ENCODE peak calls at places on chromosomes 1 and 21, in ten cellular contexts. H, K, G, M, Q, N, E, Z, D and Y are unnamed samples.

GRCh38 chr1:248828845-248829244 is 3.1 kb upstream of the SH3BP5L start:
- DNase-seq in H (no peak), K (no peak), G (no peak), M (no peak), Q (peak), N (no peak), E (no peak), Z (peak), D (no peak), Y (no peak)

GRCh38 chr21:21196848-21197247 is 198.6 kb downstream of the NCAM2 start:
- DNase-seq in H (no peak), K (no peak), G (no peak), M (no peak), Q (no peak), N (no peak), E (no peak), Z (no peak), D (no peak), Y (no peak)

GRCh38 chr1:113879459-113880038 is 7.8 kb downstream of the BCL2L15 start:
- DNase-seq in H (no peak), K (no peak), G (no peak), M (no peak), Q (no peak), N (no peak), E (no peak), Z (no peak), D (no peak), Y (no peak)

GRCh38 chr1:212430416-212430815 is 2.3 kb upstream of the NENF start:
- DNase-seq in H (no peak), K (no peak), G (no peak), M (no peak), Q (no peak), N (no peak), E (no peak), Z (no peak), D (no peak), Y (no peak)

GRCh38 chr1:89603651-89604413 is 29.1 kb upstream of the LRRC8C start:
- DNase-seq in H (no peak), K (no peak), G (no peak), M (no peak), Q (no peak), N (no peak), E (no peak), Z (no peak), D (no peak), Y (no peak)

GRCh38 chr1:80594013-80594412 is 1206.7 kb upstream of the ADGRL2 start:
- DNase-seq in H (no peak), K (no peak), G (no peak), M (no peak), Q (no peak), N (no peak), E (no peak), Z (no peak), D (no peak), Y (no peak)

GRCh38 chr1:27993241-27993640 is 33.5 kb downstream of the XKR8 start:
- DNase-seq in H (no peak), K (no peak), G (no peak), M (no peak), Q (no peak), N (no peak), E (no peak), Z (no peak), D (no peak), Y (no peak)

GRCh38 chr1:34590211-34590623 is 164.6 kb upstream of the GJB5 start:
- DNase-seq in H (peak), K (no peak), G (no peak), M (no peak), Q (no peak), N (no peak), E (no peak), Z (peak), D (no peak), Y (no peak)

GRCh38 chr1:235307158-235308124 is 20.5 kb downstream of the ARID4B start:
- DNase-seq in H (no peak), K (no peak), G (no peak), M (no peak), Q (no peak), N (no peak), E (no peak), Z (peak), D (no peak), Y (no peak)

GRCh38 chr1:78491311-78492071 is 717 bp downstream of the PTGFR start:
- DNase-seq in H (peak), K (peak), G (peak), M (no peak), Q (no peak), N (no peak), E (no peak), Z (peak), D (no peak), Y (peak)

GRCh38 chr21:37861561-37861960 is 54.7 kb downstream of the KCNJ6 start:
- DNase-seq in H (no peak), K (no peak), G (no peak), M (no peak), Q (peak), N (no peak), E (no peak), Z (no peak), D (no peak), Y (no peak)

GRCh38 chr1:156599811-156600210 is 1.5 kb downstream of the GPATCH4 start:
- DNase-seq in H (no peak), K (no peak), G (no peak), M (no peak), Q (peak), N (no peak), E (no peak), Z (no peak), D (no peak), Y (no peak)

GRCh38 chr1:56644064-56644940 is 812 bp upstream of the PRKAA2 start:
- DNase-seq in H (peak), K (no peak), G (no peak), M (no peak), Q (no peak), N (no peak), E (no peak), Z (no peak), D (peak), Y (no peak)

GRCh38 chr1:180793451-180793850 is 119.2 kb upstream of the KIAA1614 start:
- DNase-seq in H (no peak), K (no peak), G (no peak), M (no peak), Q (no peak), N (no peak), E (no peak), Z (no peak), D (no peak), Y (no peak)

GRCh38 chr1:155920717-155921116 is 9.6 kb upstream of the RIT1 start:
- DNase-seq in H (no peak), K (no peak), G (no peak), M (no peak), Q (no peak), N (no peak), E (no peak), Z (no peak), D (no peak), Y (no peak)

GRCh38 chr1:15179485-15179883 is 25.9 kb downstream of the TMEM51 start:
- DNase-seq in H (no peak), K (no peak), G (no peak), M (no peak), Q (no peak), N (no peak), E (no peak), Z (peak), D (no peak), Y (no peak)

GRCh38 chr1:32806910-32807523 is 10.1 kb downstream of the YARS1 start:
- DNase-seq in H (no peak), K (no peak), G (no peak), M (no peak), Q (no peak), N (no peak), E (no peak), Z (peak), D (no peak), Y (no peak)

GRCh38 chr1:24920155-24920925 is 9.7 kb downstream of the RUNX3 start:
- DNase-seq in H (no peak), K (no peak), G (no peak), M (no peak), Q (no peak), N (no peak), E (no peak), Z (no peak), D (no peak), Y (peak)

GRCh38 chr1:190172636-190173410 is 304.8 kb downstream of the BRINP3 start:
- DNase-seq in H (no peak), K (no peak), G (no peak), M (no peak), Q (no peak), N (no peak), E (no peak), Z (no peak), D (no peak), Y (no peak)

GRCh38 chr1:172356620-172357019 is 63.9 kb upstream of the C1orf105 start:
- DNase-seq in H (no peak), K (no peak), G (no peak), M (no peak), Q (no peak), N (no peak), E (no peak), Z (peak), D (peak), Y (no peak)

GRCh38 chr1:224168859-224169380 is 14.1 kb upstream of the DEGS1 start:
- DNase-seq in H (peak), K (no peak), G (no peak), M (no peak), Q (no peak), N (no peak), E (peak), Z (peak), D (no peak), Y (peak)

GRCh38 chr1:69911301-69911801 is 294.0 kb downstream of the LRRC40 start:
- DNase-seq in H (peak), K (no peak), G (no peak), M (no peak), Q (peak), N (no peak), E (no peak), Z (no peak), D (no peak), Y (no peak)

GRCh38 chr1:101410048-101410878 is 173.4 kb downstream of the S1PR1 start:
- DNase-seq in H (no peak), K (no peak), G (no peak), M (no peak), Q (no peak), N (no peak), E (no peak), Z (no peak), D (no peak), Y (no peak)

GRCh38 chr1:207964195-207964966 is 53.5 kb upstream of the CD34 start:
- DNase-seq in H (no peak), K (no peak), G (no peak), M (no peak), Q (no peak), N (no peak), E (no peak), Z (peak), D (no peak), Y (no peak)

GRCh38 chr1:14980801-14981200 is 172.7 kb upstream of the TMEM51 start:
- DNase-seq in H (no peak), K (no peak), G (no peak), M (no peak), Q (no peak), N (no peak), E (no peak), Z (peak), D (no peak), Y (peak)

GRCh38 chr1:20153000-20153418 is 13.9 kb downstream of the PLA2G2F start:
- DNase-seq in H (peak), K (peak), G (peak), M (no peak), Q (peak), N (no peak), E (no peak), Z (peak), D (no peak), Y (no peak)

GRCh38 chr1:157932082-157932481 is 61.4 kb upstream of the KIRREL1 start:
- DNase-seq in H (no peak), K (no peak), G (no peak), M (no peak), Q (peak), N (no peak), E (no peak), Z (no peak), D (no peak), Y (no peak)

GRCh38 chr1:94873520-94874351 is 53.2 kb downstream of the CNN3 start:
- DNase-seq in H (no peak), K (no peak), G (no peak), M (no peak), Q (no peak), N (no peak), E (no peak), Z (peak), D (no peak), Y (peak)

GRCh38 chr1:7149080-7149838 is 364.0 kb downstream of the CAMTA1 start:
- DNase-seq in H (peak), K (peak), G (peak), M (no peak), Q (no peak), N (no peak), E (peak), Z (peak), D (no peak), Y (no peak)

GRCh38 chr1:202844259-202844658 is 33.5 kb downstream of the PCAT6 start:
- DNase-seq in H (no peak), K (no peak), G (no peak), M (no peak), Q (no peak), N (no peak), E (no peak), Z (no peak), D (no peak), Y (no peak)

GRCh38 chr21:34952701-34953100 is 96.4 kb downstream of the RUNX1 start:
- DNase-seq in H (no peak), K (no peak), G (no peak), M (no peak), Q (no peak), N (no peak), E (no peak), Z (no peak), D (no peak), Y (no peak)

GRCh38 chr1:162145966-162146696 is 76.6 kb downstream of the NOS1AP start:
- DNase-seq in H (no peak), K (no peak), G (no peak), M (no peak), Q (no peak), N (no peak), E (no peak), Z (no peak), D (no peak), Y (no peak)

GRCh38 chr1:162147760-162148159 is 78.3 kb downstream of the NOS1AP start:
- DNase-seq in H (no peak), K (no peak), G (no peak), M (no peak), Q (no peak), N (no peak), E (no peak), Z (no peak), D (no peak), Y (no peak)

GRCh38 chr1:162144853-162145252 is 75.4 kb downstream of the NOS1AP start:
- DNase-seq in H (no peak), K (no peak), G (no peak), M (no peak), Q (no peak), N (no peak), E (no peak), Z (no peak), D (no peak), Y (no peak)

GRCh38 chr1:162144268-162144667 is 74.8 kb downstream of the NOS1AP start:
- DNase-seq in H (no peak), K (no peak), G (no peak), M (no peak), Q (no peak), N (no peak), E (no peak), Z (no peak), D (no peak), Y (no peak)

DNA sequence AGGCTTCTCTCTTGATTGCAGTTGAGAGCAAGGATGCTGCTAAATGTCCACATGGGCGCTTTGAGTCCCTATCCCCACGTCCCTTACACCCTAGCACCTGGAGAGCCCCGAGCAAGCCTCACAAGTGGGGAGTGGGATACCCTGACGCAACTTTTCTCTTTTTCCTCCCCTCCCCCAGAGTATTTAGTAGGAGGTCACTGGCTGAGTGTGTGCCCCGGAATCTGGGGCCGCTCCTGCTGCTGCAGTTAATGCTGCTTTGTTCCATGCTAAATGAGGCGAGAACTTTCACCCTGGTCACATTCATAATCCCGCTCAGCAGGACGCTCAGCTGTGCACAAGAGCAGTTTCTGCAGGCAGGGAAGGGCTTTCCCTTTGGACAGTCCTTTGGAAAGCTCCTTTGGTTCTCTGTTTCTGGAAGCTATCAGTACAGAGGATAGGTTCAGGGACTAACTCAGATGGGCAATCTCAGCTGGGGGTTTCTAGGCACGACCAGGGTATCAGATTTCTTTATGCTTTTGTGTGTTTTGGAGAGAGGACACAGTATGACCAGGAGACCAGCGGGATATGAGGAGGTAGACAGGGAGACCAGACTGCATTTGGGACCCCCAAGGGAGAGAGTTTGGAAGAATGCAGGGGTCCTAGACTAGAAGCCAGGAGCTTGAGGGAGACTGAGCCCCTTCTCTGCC is 75.9 kb downstream of the NOS1AP start:
- DNase-seq in H (no peak), K (no peak), G (no peak), M (no peak), Q (no peak), N (no peak), E (no peak), Z (no peak), D (no peak), Y (no peak)
- H3K4me3 ChIP-seq in H (no peak), K (no peak), G (no peak), M (no peak), Q (no peak), N (no peak), E (no peak), Z (no peak), D (no peak), Y (no peak)

GRCh38 chr1:13619909-13620308 is 36.3 kb downstream of the PDPN start:
- DNase-seq in H (peak), K (no peak), G (no peak), M (no peak), Q (no peak), N (no peak), E (no peak), Z (no peak), D (no peak), Y (peak)

GRCh38 chr1:13617108-13617507 is 33.5 kb downstream of the PDPN start:
- DNase-seq in H (peak), K (no peak), G (no peak), M (no peak), Q (no peak), N (no peak), E (no peak), Z (no peak), D (no peak), Y (peak)

GRCh38 chr1:13618483-13618882 is 34.9 kb downstream of the PDPN start:
- DNase-seq in H (no peak), K (no peak), G (no peak), M (no peak), Q (no peak), N (no peak), E (no peak), Z (no peak), D (no peak), Y (no peak)

GRCh38 chr1:13617773-13618172 is 34.1 kb downstream of the PDPN start:
- DNase-seq in H (no peak), K (no peak), G (no peak), M (no peak), Q (no peak), N (no peak), E (no peak), Z (no peak), D (no peak), Y (no peak)

DNA sequence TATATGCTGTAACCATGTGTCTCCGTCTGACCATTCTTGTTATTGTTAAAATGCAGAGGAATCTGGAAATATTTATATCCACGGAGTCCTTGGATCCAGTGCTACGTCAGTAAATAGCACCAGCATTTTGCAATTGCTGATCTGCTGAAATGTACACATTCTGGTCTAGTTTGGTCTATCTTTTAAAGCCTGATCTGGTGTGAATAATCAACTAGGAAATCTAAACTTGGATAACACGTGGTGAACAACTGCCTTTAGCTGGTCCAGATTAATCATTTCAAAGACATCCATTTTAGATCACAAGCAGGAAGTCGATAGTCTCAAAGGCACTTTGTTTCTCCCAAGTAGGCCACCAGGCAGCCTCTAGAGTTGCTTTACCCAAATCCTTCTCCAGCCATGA is 32.6 kb downstream of the PDPN start:
- DNase-seq in H (no peak), K (no peak), G (no peak), M (no peak), Q (no peak), N (no peak), E (no peak), Z (no peak), D (no peak), Y (no peak)
- H3K4me3 ChIP-seq in H (no peak), K (no peak), G (no peak), M (no peak), Q (no peak), N (no peak), E (no peak), Z (no peak), D (no peak), Y (no peak)

GRCh38 chr1:98048234-98048633 is 127.4 kb upstream of the DPYD start:
- DNase-seq in H (peak), K (peak), G (peak), M (peak), Q (no peak), N (peak), E (peak), Z (peak), D (peak), Y (peak)

GRCh38 chr1:98044766-98045165 is 123.9 kb upstream of the DPYD start:
- DNase-seq in H (no peak), K (no peak), G (no peak), M (no peak), Q (no peak), N (no peak), E (no peak), Z (no peak), D (no peak), Y (no peak)

GRCh38 chr1:98044071-98044697 is 123.3 kb upstream of the DPYD start:
- DNase-seq in H (no peak), K (no peak), G (no peak), M (no peak), Q (no peak), N (no peak), E (no peak), Z (no peak), D (no peak), Y (no peak)

GRCh38 chr1:98045211-98046030 is 124.6 kb upstream of the DPYD start:
- DNase-seq in H (no peak), K (no peak), G (no peak), M (peak), Q (no peak), N (no peak), E (no peak), Z (no peak), D (no peak), Y (no peak)

GRCh38 chr1:98046031-98046641 is 125.3 kb upstream of the DPYD start:
- DNase-seq in H (no peak), K (no peak), G (no peak), M (no peak), Q (no peak), N (no peak), E (no peak), Z (no peak), D (no peak), Y (no peak)
- H3K4me3 ChIP-seq in H (no peak), K (peak), G (peak), M (peak), Q (peak), N (peak), E (peak), Z (no peak), D (peak), Y (no peak)

GRCh38 chr21:46226146-46226545 is 2.4 kb downstream of the LSS start:
- DNase-seq in H (no peak), K (peak), G (no peak), M (peak), Q (no peak), N (no peak), E (no peak), Z (no peak), D (no peak), Y (no peak)
- H3K4me3 ChIP-seq in H (no peak), K (peak), G (peak), M (no peak), Q (no peak), N (no peak), E (no peak), Z (no peak), D (no peak), Y (no peak)

DNA sequence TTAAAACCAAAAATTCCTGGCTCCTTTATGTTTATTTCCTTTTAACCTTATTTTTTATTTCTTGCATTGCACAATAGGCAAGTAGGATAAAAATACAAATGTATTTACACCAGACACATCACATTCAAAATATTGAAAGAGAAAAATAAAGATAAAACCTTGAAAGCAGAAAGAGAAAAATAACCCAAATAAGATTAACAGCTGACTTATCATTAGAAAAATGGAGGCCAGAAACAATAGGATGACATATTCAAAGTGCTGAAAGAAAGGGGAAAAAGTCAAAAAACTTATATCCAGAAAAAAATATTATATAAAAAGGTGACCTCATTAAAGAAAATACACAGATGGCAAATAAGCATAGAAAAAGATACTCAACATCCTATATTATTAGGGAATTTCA is 459.4 kb downstream of the NUF2 start:
- DNase-seq in H (no peak), K (no peak), G (no peak), M (no peak), Q (no peak), N (no peak), E (no peak), Z (no peak), D (no peak), Y (no peak)
- H3K4me3 ChIP-seq in H (no peak), K (no peak), G (no peak), M (no peak), Q (no peak), N (no peak), E (no peak), Z (no peak), D (no peak), Y (no peak)

GRCh38 chr21:36048357-36048756 is 12.0 kb downstream of the SETD4 start:
- DNase-seq in H (no peak), K (no peak), G (no peak), M (no peak), Q (no peak), N (no peak), E (no peak), Z (no peak), D (no peak), Y (no peak)
- H3K4me3 ChIP-seq in H (no peak), K (no peak), G (no peak), M (no peak), Q (no peak), N (no peak), E (no peak), Z (no peak), D (no peak), Y (no peak)

GRCh38 chr1:183328371-183328770 is 89.8 kb downstream of the NMNAT2 start:
- DNase-seq in H (no peak), K (no peak), G (no peak), M (no peak), Q (no peak), N (no peak), E (no peak), Z (no peak), D (no peak), Y (no peak)
- H3K4me3 ChIP-seq in H (no peak), K (no peak), G (no peak), M (no peak), Q (no peak), N (no peak), E (no peak), Z (no peak), D (no peak), Y (no peak)